ENCODE peak calls at places on chromosomes 1 and 21, in seven cellular contexts. X is bronchial epithelial cell, W is transverse colon, F is cardiac fibroblast, D is heart right ventricle, R is AG10803, L is adrenal gland. P is an unnamed sample.

GRCh38 chr1:23930861-23931471 is 17.8 kb upstream of the CNR2 start:
- DNase-seq in D (no peak), L (no peak), W (no peak), F (peak; percentile 71), X (peak; percentile 83), R (peak; percentile 84), P (peak; percentile 64)

GRCh38 chr1:170309389-170310013 is 163.7 kb downstream of the NTMT2 start:
- DNase-seq in R (peak; percentile 100), F (peak; percentile 87), L (peak; percentile 17), W (no peak), D (peak; percentile 7), X (peak; percentile 31), P (peak; percentile 87)

GRCh38 chr1:156661932-156662587 is 15.1 kb downstream of the NES start:
- DNase-seq in W (no peak), F (peak; percentile 26), D (no peak), X (no peak), R (no peak), L (no peak), P (peak; percentile 38)

GRCh38 chr1:185824106-185824505 is 89.9 kb downstream of the HMCN1 start:
- DNase-seq in L (no peak), W (no peak), R (peak; percentile 31), D (no peak), X (no peak), F (no peak), P (no peak)

GRCh38 chr21:17732306-17732705 is 86.8 kb downstream of the C21orf91 start:
- DNase-seq in D (no peak), R (no peak), W (no peak), L (no peak), X (no peak), F (no peak), P (peak; percentile 25)

GRCh38 chr1:15007368-15007767 is 146.2 kb upstream of the TMEM51 start:
- DNase-seq in X (no peak), L (no peak), R (no peak), D (no peak), F (no peak), W (no peak), P (no peak)

GRCh38 chr1:171940373-171940772 is 99.1 kb downstream of the DNM3 start:
- DNase-seq in W (no peak), R (peak; percentile 67), X (no peak), L (no peak), D (no peak), F (peak; percentile 3), P (peak; percentile 2)

GRCh38 chr1:87362834-87363426 is 34.2 kb downstream of the LMO4 start:
- DNase-seq in W (no peak), D (no peak), L (no peak), F (no peak), X (no peak), R (peak; percentile 48), P (peak; percentile 14)

GRCh38 chr1:180936110-180937011 is 23.7 kb downstream of the KIAA1614 start:
- DNase-seq in X (no peak), R (no peak), W (no peak), F (no peak), L (no peak), D (no peak), P (no peak)

GRCh38 chr1:15088146-15089025 is 65.2 kb upstream of the TMEM51 start:
- DNase-seq in R (peak; percentile 35), F (no peak), D (no peak), W (no peak), L (no peak), X (no peak), P (no peak)

GRCh38 chr1:61175976-61176375 is 93.6 kb downstream of the NFIA start:
- DNase-seq in L (no peak), W (no peak), X (no peak), F (no peak), D (no peak), R (no peak), P (no peak)

GRCh38 chr1:2185880-2186855 is 8.4 kb downstream of the FAAP20 start:
- DNase-seq in D (no peak), X (no peak), L (no peak), R (no peak), F (no peak), W (no peak), P (no peak)

GRCh38 chr1:159612211-159612885 is 24.7 kb downstream of the APCS start:
- DNase-seq in F (no peak), R (no peak), W (no peak), D (no peak), X (no peak), L (no peak), P (no peak)

DNA sequence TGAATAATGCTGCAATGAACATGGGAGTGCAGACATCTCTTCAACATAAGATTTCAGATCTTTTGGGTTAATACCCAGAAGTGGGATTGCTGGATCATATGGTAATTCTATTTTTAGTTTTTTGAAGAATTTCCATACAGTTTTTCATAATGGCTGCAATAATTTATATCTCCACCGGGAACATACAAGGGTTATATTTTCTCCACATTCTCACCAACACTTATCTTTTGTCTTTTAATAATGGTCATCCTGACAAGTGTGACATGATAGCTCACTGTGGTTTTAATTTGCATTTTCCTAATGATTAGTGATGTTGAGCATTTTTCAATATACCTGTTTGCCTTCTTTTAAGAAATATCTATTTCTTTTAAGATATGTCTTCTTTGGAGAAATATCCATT is 44.5 kb upstream of the WARS2 start:
- DNase-seq in R (no peak), F (no peak), X (no peak), W (no peak), D (no peak), L (no peak), P (no peak)
- TF ChIP-seq CTCF in R (no peak), F (no peak), X (no peak), W (no peak), D (no peak), L (no peak), P (no peak)

GRCh38 chr1:247376659-247377058 is 39.3 kb upstream of the NLRP3 start:
- DNase-seq in D (no peak), F (no peak), R (no peak), L (no peak), W (no peak), X (no peak), P (no peak)
- H3K4me3 ChIP-seq in D (no peak overlapping the region), F (no peak overlapping the region), R (no peak overlapping the region), L (no peak overlapping the region), W (no peak overlapping the region), X (no peak overlapping the region), P (no peak overlapping the region)

GRCh38 chr1:115765091-115765490 is 3.4 kb downstream of the CASQ2 start:
- DNase-seq in R (no peak), L (no peak), D (no peak), X (no peak), W (no peak), F (no peak), P (no peak)
- TF ChIP-seq CTCF in R (no peak), L (no peak), D (no peak), X (no peak), W (no peak), F (no peak), P (no peak)

GRCh38 chr1:19643113-19643512 is 998 bp upstream of the NBL1 start:
- DNase-seq in L (no peak), R (peak; percentile 39), D (no peak), X (peak; percentile 83), F (no peak), W (peak; percentile 87), P (no peak)
- H3K4me3 ChIP-seq in L (no peak overlapping the region), R (peak overlapping the region; percentile 64), D (peak overlapping the region; percentile 64), X (peak overlapping the region; percentile 86), F (peak overlapping the region; percentile 77), W (peak overlapping the region; percentile 78), P (peak overlapping the region; percentile 52)

GRCh38 chr1:178581351-178581951 is 68.5 kb downstream of the TEX35 start:
- DNase-seq in F (no peak), L (no peak), D (no peak), W (peak; percentile 68), R (no peak), X (no peak), P (no peak)
- TF ChIP-seq CTCF in F (no peak), L (no peak), D (no peak), W (no peak), R (no peak), X (no peak), P (no peak)

P was measured in fibroblast of pulmonary artery.